ENCODE peak calls at places on chromosomes 2 and 18, in ten cellular contexts. W is stomach, C is prostate gland, U is heart left ventricle, L is suprapubic skin, Q is upper lobe of left lung, R is K562, N is Peyer's patch, I is A549, S is IMR-90. Z is an unnamed sample.
A peak's percentile ranks its signal among the peaks of the same experiment; 100 is the strongest.

GRCh38 chr2:61620244-61621159 is 82.3 kb upstream of the XPO1 start:
- DNase-seq in W (no peak), C (no peak), U (no peak), L (no peak), Q (no peak), R (peak; percentile 66), N (peak; percentile 45), I (peak; percentile 82), S (peak; percentile 88), Z (peak; percentile 57)

GRCh38 chr2:230961091-230961491 is 34.8 kb upstream of the SPATA3 start:
- DNase-seq in W (no peak), C (no peak), U (no peak), L (no peak), Q (no peak), R (no peak), N (no peak), I (no peak), S (no peak), Z (no peak)

GRCh38 chr18:76615065-76615733 is 120.2 kb upstream of the ZNF516 start:
- DNase-seq in W (no peak), C (no peak), U (no peak), L (no peak), Q (no peak), R (no peak), N (no peak), I (no peak), S (peak; percentile 27), Z (no peak)

GRCh38 chr18:74478876-74479275 is 17.3 kb upstream of the CNDP2 start:
- DNase-seq in W (no peak), C (no peak), U (no peak), L (no peak), Q (no peak), R (no peak), N (no peak), I (no peak), S (no peak), Z (no peak)

GRCh38 chr18:2855560-2856350 is 8.9 kb downstream of the EMILIN2 start:
- DNase-seq in W (no peak), C (no peak), U (no peak), L (no peak), Q (no peak), R (no peak), N (no peak), I (no peak), S (no peak), Z (no peak)

GRCh38 chr2:95159690-95160449 is at the start of gene ZNF514:
- DNase-seq in W (peak; percentile 87), C (peak; percentile 70), U (peak; percentile 89), L (peak; percentile 86), Q (peak; percentile 84), R (peak; percentile 91), N (peak; percentile 91), I (peak; percentile 71), S (peak; percentile 64), Z (peak; percentile 75)

GRCh38 chr2:158650646-158651357 is 144.3 kb upstream of the DAPL1 start:
- DNase-seq in W (no peak), C (no peak), U (no peak), L (no peak), Q (no peak), R (no peak), N (no peak), I (no peak), S (no peak), Z (no peak)

GRCh38 chr2:241463276-241464135 is 44.9 kb downstream of the STK25 start:
- DNase-seq in W (no peak), C (no peak), U (no peak), L (no peak), Q (no peak), R (no peak), N (no peak), I (no peak), S (no peak), Z (no peak)

GRCh38 chr2:224646242-224646846 is 61.2 kb upstream of the CUL3 start:
- DNase-seq in W (no peak), C (no peak), U (no peak), L (no peak), Q (no peak), R (peak; percentile 12), N (no peak), I (peak; percentile 36), S (peak; percentile 4), Z (no peak)

GRCh38 chr2:169038338-169038757 is 7.2 kb upstream of the ABCB11 start:
- DNase-seq in W (no peak), C (no peak), U (no peak), L (no peak), Q (no peak), R (no peak), N (no peak), I (peak; percentile 47), S (no peak), Z (peak; percentile 2)

GRCh38 chr2:117835990-117836760 is 21.7 kb downstream of the DDX18 start:
- DNase-seq in W (peak; percentile 76), C (peak; percentile 71), U (peak; percentile 91), L (peak; percentile 87), Q (peak; percentile 84), R (peak; percentile 39), N (peak; percentile 87), I (peak; percentile 42), S (peak; percentile 76), Z (peak; percentile 19)

GRCh38 chr2:4992226-4992625 is 700.0 kb upstream of the SOX11 start:
- DNase-seq in W (no peak), C (no peak), U (no peak), L (no peak), Q (no peak), R (no peak), N (no peak), I (no peak), S (no peak), Z (no peak)

DNA sequence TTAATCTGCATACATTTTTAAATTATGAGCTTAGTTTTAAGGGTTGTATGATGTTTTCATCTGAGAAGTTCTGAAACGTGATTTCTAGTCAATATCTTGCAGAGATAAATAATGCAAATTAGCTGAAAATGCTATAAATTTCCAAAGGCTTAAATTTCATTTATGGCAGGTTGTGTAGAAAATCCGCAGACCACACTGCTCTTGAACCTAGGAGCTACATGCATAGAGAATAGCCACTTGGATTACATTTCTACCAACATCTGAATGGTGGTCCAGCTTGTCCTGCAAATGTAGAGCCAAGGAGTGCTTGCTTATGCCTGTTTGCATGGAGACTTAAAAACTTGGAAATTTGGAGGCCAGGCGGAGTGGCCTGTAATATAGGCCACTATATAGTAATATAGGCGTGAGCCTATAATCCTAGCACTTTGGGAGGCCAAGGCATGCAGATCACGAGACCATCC is 6.8 kb downstream of the MAT2A start:
- DNase-seq in W (no peak), C (no peak), U (no peak), L (peak; percentile 29), Q (no peak), R (no peak), N (no peak), I (peak; percentile 40), S (no peak), Z (no peak)
- TF ChIP-seq POLR2A in W (no peak), C (no peak), U (no peak), L (no peak), Q (no peak), R (no peak), N (no peak), I (no peak), S (peak; percentile 51), Z (no peak)

DNA sequence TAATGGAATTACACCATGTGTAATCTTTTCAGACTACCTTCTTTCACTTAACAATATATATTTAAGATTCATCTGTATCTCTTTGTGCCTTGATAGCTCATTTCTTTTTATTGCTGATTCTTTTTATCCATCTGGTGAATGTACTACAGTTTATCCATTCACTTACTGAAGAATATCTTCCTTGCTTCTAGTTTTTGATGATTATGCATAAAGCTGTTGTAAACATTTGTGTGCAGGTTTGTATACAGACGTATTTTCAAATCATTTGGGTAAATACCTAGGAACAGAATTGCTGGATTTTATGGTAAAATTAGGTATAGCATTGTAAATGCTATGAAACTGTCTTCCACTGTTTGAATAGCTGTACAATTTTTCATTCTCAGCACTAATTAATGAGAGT is 592.6 kb upstream of the HS6ST1 start:
- DNase-seq in W (no peak), C (no peak), U (no peak), L (no peak), Q (no peak), R (no peak), N (no peak), I (no peak), S (no peak), Z (no peak)
- TF ChIP-seq POLR2A in W (no peak), C (no peak), U (no peak), L (no peak), Q (no peak), R (no peak), N (no peak), I (no peak), S (no peak), Z (no peak)

GRCh38 chr2:212987492-212987891 is 163.9 kb downstream of the IKZF2 start:
- DNase-seq in W (no peak), C (no peak), U (no peak), L (no peak), Q (no peak), R (no peak), N (no peak), I (no peak), S (no peak), Z (no peak)

GRCh38 chr2:212990697-212991096 is 160.7 kb downstream of the IKZF2 start:
- DNase-seq in W (no peak), C (no peak), U (no peak), L (no peak), Q (no peak), R (no peak), N (no peak), I (no peak), S (peak; percentile 53), Z (no peak)

GRCh38 chr2:212995920-212996319 is 155.5 kb downstream of the IKZF2 start:
- DNase-seq in W (no peak), C (no peak), U (no peak), L (no peak), Q (no peak), R (no peak), N (no peak), I (no peak), S (peak; percentile 78), Z (no peak)

GRCh38 chr2:212994976-212995375 is 156.4 kb downstream of the IKZF2 start:
- DNase-seq in W (no peak), C (no peak), U (no peak), L (no peak), Q (no peak), R (no peak), N (no peak), I (no peak), S (peak; percentile 40), Z (no peak)

DNA sequence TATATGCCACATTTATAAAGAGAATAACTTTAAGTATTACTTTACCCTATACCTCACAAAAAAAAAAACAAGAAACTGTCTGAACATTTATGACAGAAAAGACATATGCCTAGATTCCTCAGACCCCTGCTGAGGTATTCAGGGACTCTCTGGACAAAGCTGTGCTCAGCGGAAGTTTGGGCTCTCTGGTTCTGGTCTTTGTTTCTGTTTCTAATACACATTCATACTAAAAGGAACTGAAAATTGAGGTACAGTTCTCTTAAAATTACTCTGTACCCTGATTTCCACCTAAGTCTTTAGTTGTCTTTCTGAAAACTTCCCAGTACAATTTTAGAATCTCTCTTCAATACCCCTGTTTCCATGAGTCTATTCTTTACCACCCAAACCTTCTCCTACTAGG is 160.3 kb downstream of the IKZF2 start:
- DNase-seq in W (no peak), C (no peak), U (no peak), L (no peak), Q (no peak), R (no peak), N (no peak), I (no peak), S (no peak), Z (no peak)
- TF ChIP-seq POLR2A in W (no peak), C (no peak), U (no peak), L (no peak), Q (no peak), R (no peak), N (no peak), I (no peak), S (no peak), Z (no peak)

GRCh38 chr2:150591901-150592300 is 104.4 kb upstream of the RND3 start:
- DNase-seq in W (no peak), C (no peak), U (no peak), L (no peak), Q (no peak), R (no peak), N (no peak), I (no peak), S (peak; percentile 79), Z (no peak)
- TF ChIP-seq POLR2A in W (no peak), C (no peak), U (no peak), L (no peak), Q (no peak), R (no peak), N (no peak), I (no peak), S (no peak), Z (no peak)